ENCODE peak calls at places on chromosomes 12 and 14, in nine cellular contexts. E is stimulated activated CD4-positive, alpha-beta T cell treated with anti-CD3 and anti-CD28 coated beads, TNF-alpha, amount 100 ng/mL, for 1 hour; P is suprapubic skin; O is left lobe of liver; H is left colon; L is SK-MEL-5; S is C1 segment of cervical spinal cord; Y is iris pigment epithelial cell; W is LoVo. T is an unnamed sample.

GRCh38 chr14:84482256-84483071 is 1047.5 kb upstream of the FLRT2 start:
- DNase-seq in E (no peak), P (no peak), O (no peak), H (no peak), L (no peak), S (no peak), Y (peak), W (no peak), T (no peak)

GRCh38 chr14:74793506-74794155 is 30.5 kb downstream of the YLPM1 start:
- DNase-seq in E (no peak), P (no peak), O (no peak), H (no peak), L (peak), S (no peak), Y (peak), W (no peak), T (no peak)

GRCh38 chr14:82398313-82398712 is 864.7 kb upstream of the SEL1L start:
- DNase-seq in E (no peak), P (no peak), O (no peak), H (no peak), L (no peak), S (no peak), Y (no peak), W (no peak), T (no peak)

GRCh38 chr14:86015511-86015910 is 485.6 kb downstream of the FLRT2 start:
- DNase-seq in E (no peak), P (no peak), O (no peak), H (no peak), L (no peak), S (no peak), Y (peak), W (no peak), T (no peak)

GRCh38 chr14:67859169-67859749 is 39.7 kb downstream of the RAD51B start:
- DNase-seq in E (no peak), P (no peak), O (no peak), H (no peak), L (no peak), S (no peak), Y (peak), W (no peak), T (no peak)

GRCh38 chr12:848519-849191 is 96.3 kb downstream of the WNK1 start:
- DNase-seq in E (no peak), P (no peak), O (no peak), H (no peak), L (no peak), S (no peak), Y (peak), W (no peak), T (no peak)

GRCh38 chr12:47033797-47034555 is 45.4 kb upstream of the PCED1B start:
- DNase-seq in E (no peak), P (no peak), O (no peak), H (no peak), L (no peak), S (no peak), Y (peak), W (peak), T (no peak)

GRCh38 chr14:91744068-91744480 is 12.2 kb upstream of the CATSPERB start:
- DNase-seq in E (no peak), P (no peak), O (no peak), H (peak), L (no peak), S (no peak), Y (no peak), W (peak), T (no peak)

GRCh38 chr14:21133896-21134295 is 22.0 kb downstream of the OR5AU1 start:
- DNase-seq in E (no peak), P (no peak), O (no peak), H (no peak), L (peak), S (no peak), Y (no peak), W (no peak), T (no peak)

GRCh38 chr12:89062996-89063395 is 289.3 kb downstream of the DUSP6 start:
- DNase-seq in E (no peak), P (no peak), O (no peak), H (no peak), L (no peak), S (no peak), Y (no peak), W (no peak), T (no peak)

GRCh38 chr12:96766232-96766631 is 140.8 kb upstream of the NEDD1 start:
- DNase-seq in E (no peak), P (no peak), O (no peak), H (no peak), L (peak), S (no peak), Y (no peak), W (no peak), T (peak)

GRCh38 chr12:52280319-52280795 is 5.9 kb downstream of the KRT86 start:
- DNase-seq in E (no peak), P (peak), O (peak), H (no peak), L (peak), S (no peak), Y (peak), W (peak), T (no peak)

GRCh38 chr14:72880820-72881219 is 13.1 kb downstream of the DPF3 start:
- DNase-seq in E (no peak), P (no peak), O (no peak), H (no peak), L (no peak), S (no peak), Y (no peak), W (no peak), T (no peak)

GRCh38 chr12:87509233-87509820 is 519.9 kb downstream of the C12orf50 start:
- DNase-seq in E (no peak), P (no peak), O (no peak), H (no peak), L (peak), S (no peak), Y (peak), W (peak), T (peak)

GRCh38 chr12:90801776-90802175 is 153.2 kb downstream of the CCER1 start:
- DNase-seq in E (no peak), P (no peak), O (no peak), H (no peak), L (no peak), S (no peak), Y (peak), W (peak), T (no peak)

GRCh38 chr14:76294876-76295275 is 81.1 kb upstream of the ESRRB start:
- DNase-seq in E (no peak), P (no peak), O (no peak), H (no peak), L (no peak), S (no peak), Y (no peak), W (no peak), T (no peak)

GRCh38 chr14:91830777-91831176 is 36.6 kb downstream of the TC2N start:
- DNase-seq in E (no peak), P (no peak), O (no peak), H (peak), L (no peak), S (no peak), Y (no peak), W (peak), T (no peak)

GRCh38 chr12:31773223-31773750 is 44.5 kb upstream of the AMN1 start:
- DNase-seq in E (no peak), P (no peak), O (peak), H (no peak), L (peak), S (no peak), Y (peak), W (no peak), T (peak)

GRCh38 chr14:28870033-28870564 is 103.5 kb downstream of the FOXG1 start:
- DNase-seq in E (no peak), P (no peak), O (no peak), H (no peak), L (no peak), S (no peak), Y (no peak), W (no peak), T (no peak)

GRCh38 chr12:104653730-104654328 is 197.1 kb downstream of the CHST11 start:
- DNase-seq in E (no peak), P (no peak), O (no peak), H (no peak), L (peak), S (no peak), Y (no peak), W (peak), T (no peak)

GRCh38 chr14:98370352-98370751 is 901.6 kb downstream of the BCL11B start:
- DNase-seq in E (no peak), P (no peak), O (no peak), H (no peak), L (no peak), S (no peak), Y (no peak), W (no peak), T (no peak)

GRCh38 chr12:22624908-22625646 is at the start of gene ETNK1:
- DNase-seq in E (peak), P (peak), O (peak), H (peak), L (peak), S (peak), Y (peak), W (peak), T (peak)

GRCh38 chr12:51377099-51377984 is 13.9 kb downstream of the GALNT6 start:
- DNase-seq in E (no peak), P (no peak), O (no peak), H (no peak), L (no peak), S (no peak), Y (no peak), W (no peak), T (no peak)

GRCh38 chr14:57189070-57189469 is 79.6 kb downstream of the EXOC5 start:
- DNase-seq in E (no peak), P (no peak), O (no peak), H (no peak), L (peak), S (no peak), Y (peak), W (no peak), T (peak)

GRCh38 chr14:102554835-102555819 is 37.3 kb upstream of the RCOR1 start:
- DNase-seq in E (no peak), P (no peak), O (peak), H (peak), L (no peak), S (no peak), Y (peak), W (no peak), T (peak)

GRCh38 chr12:51972849-51973273 is 21.4 kb downstream of the ACVR1B start:
- DNase-seq in E (no peak), P (no peak), O (peak), H (peak), L (no peak), S (no peak), Y (peak), W (no peak), T (no peak)

GRCh38 chr14:43539210-43539609 is 967.9 kb downstream of the FSCB start:
- DNase-seq in E (no peak), P (no peak), O (no peak), H (peak), L (peak), S (no peak), Y (peak), W (peak), T (no peak)

GRCh38 chr12:106114084-106115068 is 24.4 kb downstream of the NUAK1 start:
- DNase-seq in E (no peak), P (no peak), O (peak), H (no peak), L (no peak), S (peak), Y (peak), W (peak), T (no peak)

GRCh38 chr14:74204481-74204880 is 34.8 kb upstream of the VSX2 start:
- DNase-seq in E (no peak), P (no peak), O (no peak), H (no peak), L (no peak), S (no peak), Y (no peak), W (no peak), T (no peak)

GRCh38 chr12:95006206-95006605 is 2.7 kb upstream of the NDUFA12 start:
- DNase-seq in E (no peak), P (no peak), O (no peak), H (no peak), L (no peak), S (no peak), Y (no peak), W (no peak), T (no peak)

GRCh38 chr12:106239241-106239950 is 8.4 kb downstream of the CKAP4 start:
- DNase-seq in E (no peak), P (no peak), O (peak), H (no peak), L (no peak), S (no peak), Y (no peak), W (no peak), T (no peak)

GRCh38 chr12:53059434-53060063 is 9.7 kb downstream of the TNS2 start:
- DNase-seq in E (no peak), P (no peak), O (no peak), H (no peak), L (no peak), S (no peak), Y (no peak), W (no peak), T (no peak)

GRCh38 chr12:80173465-80173864 is 74.1 kb downstream of the OTOGL start:
- DNase-seq in E (no peak), P (no peak), O (no peak), H (no peak), L (no peak), S (no peak), Y (no peak), W (no peak), T (no peak)